ENCODE peak calls at places on chromosomes 7 and 10, in eight cellular contexts. N is GM12865, L is GM20000, H is dorsolateral prefrontal cortex, I is psoas muscle, D is progenitor cell of endocrine pancreas, P is astrocyte of the spinal cord, C is brain microvascular endothelial cell. G is an unnamed sample.

GRCh38 chr7:108456845-108457540 is 757 bp upstream of the NRCAM start:
- DNase-seq in P (no peak), N (no peak), L (no peak), C (no peak), I (no peak), D (no peak), H (no peak), G (no peak)

GRCh38 chr10:101050206-101051069 is 11.4 kb upstream of the KAZALD1 start:
- DNase-seq in P (peak), I (peak), C (peak), D (peak), N (peak), H (no peak), L (peak), G (peak)

GRCh38 chr7:133829336-133829897 is 297.7 kb upstream of the LRGUK start:
- DNase-seq in D (no peak), I (no peak), H (no peak), P (peak), L (no peak), N (no peak), C (peak), G (peak)

GRCh38 chr7:90951986-90952648 is 312.1 kb upstream of the FZD1 start:
- DNase-seq in L (no peak), N (no peak), D (no peak), H (no peak), I (no peak), C (no peak), P (no peak), G (no peak)

GRCh38 chr10:27285093-27285492 is 44.5 kb upstream of the ACBD5 start:
- DNase-seq in D (no peak), H (no peak), N (peak), P (peak), C (no peak), I (no peak), L (no peak), G (no peak)

GRCh38 chr7:134368851-134369533 is 52.3 kb upstream of the SLC35B4 start:
- DNase-seq in N (no peak), C (peak), P (peak), L (no peak), I (no peak), D (no peak), H (no peak), G (no peak)

GRCh38 chr10:78552261-78552811 is 516.4 kb upstream of the ZMIZ1 start:
- DNase-seq in D (no peak), P (peak), C (peak), I (peak), H (peak), L (no peak), N (no peak), G (no peak)

GRCh38 chr7:84923348-84923747 is 263.5 kb downstream of the SEMA3D start:
- DNase-seq in C (no peak), P (no peak), L (no peak), H (no peak), N (no peak), I (no peak), D (no peak), G (no peak)

GRCh38 chr7:45892407-45893035 is 4.2 kb downstream of the IGFBP1 start:
- DNase-seq in N (no peak), P (no peak), L (no peak), H (no peak), I (no peak), C (no peak), D (no peak), G (no peak)

GRCh38 chr10:49152663-49153062 is 18.8 kb upstream of the FAM170B start:
- DNase-seq in D (no peak), H (no peak), N (no peak), I (no peak), C (no peak), L (no peak), P (no peak), G (no peak)
- TF ChIP-seq CTCF in D (no peak), H (no peak), N (no peak), I (no peak), C (no peak), L (no peak), P (no peak), G (no peak)

GRCh38 chr7:103989785-103990775 is 622 bp upstream of the RELN start:
- DNase-seq in C (peak), N (peak), P (peak), H (no peak), D (peak), L (peak), I (no peak), G (peak)
- TF ChIP-seq CTCF in C (peak), N (no peak), P (peak), H (no peak), D (peak), L (no peak), I (no peak), G (no peak)

GRCh38 chr10:104640339-104641149 is 546 bp upstream of the SORCS3 start:
- DNase-seq in C (no peak), H (no peak), I (no peak), D (no peak), L (no peak), P (peak), N (no peak), G (peak)

GRCh38 chr10:104643023-104643663 is 2.1 kb downstream of the SORCS3 start:
- DNase-seq in C (no peak), H (no peak), D (no peak), P (no peak), N (no peak), I (no peak), L (no peak), G (no peak)

GRCh38 chr10:104642001-104642270 is 846 bp downstream of the SORCS3 start:
- DNase-seq in N (no peak), D (no peak), C (no peak), P (no peak), L (no peak), H (no peak), I (no peak), G (peak)

GRCh38 chr10:104641150-104642000 is at the start of gene SORCS3:
- DNase-seq in L (peak), H (no peak), N (no peak), D (no peak), C (no peak), I (no peak), P (peak), G (peak)

DNA sequence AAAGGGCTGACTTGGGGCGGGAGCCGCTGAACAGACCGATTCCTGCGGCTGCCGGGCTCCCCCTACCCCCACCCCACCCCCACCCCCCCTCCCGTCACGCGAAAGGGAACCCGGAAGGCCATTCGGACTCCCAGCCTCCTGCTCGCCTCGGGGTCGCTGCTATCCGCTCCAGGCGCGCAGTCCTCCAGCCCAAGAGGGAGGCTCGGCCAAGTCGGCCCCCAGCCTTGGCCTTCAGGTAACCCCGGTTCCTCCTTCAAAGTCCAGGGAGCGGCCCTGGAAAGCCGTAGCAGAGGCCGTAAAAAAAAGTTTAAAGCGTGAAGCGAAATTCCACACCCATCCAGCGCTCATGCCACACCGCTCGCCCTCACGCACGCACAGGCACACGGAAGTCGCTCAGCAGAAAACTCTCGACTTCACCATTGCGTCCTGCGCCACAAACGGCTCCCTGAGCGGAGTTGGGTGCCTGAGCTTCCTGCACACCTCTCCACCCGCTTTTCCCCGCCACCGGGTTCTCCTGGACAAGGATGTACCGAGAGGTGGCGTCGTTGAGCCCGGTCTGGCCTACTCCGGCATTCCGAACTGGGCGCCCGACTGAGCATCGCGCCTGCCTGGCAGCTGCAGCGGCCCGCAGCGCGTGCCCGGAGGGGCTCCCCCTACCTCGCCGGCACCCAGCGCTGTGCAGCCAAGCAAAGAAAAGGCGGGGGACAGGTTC is 1.4 kb downstream of the SORCS3 start:
- DNase-seq in L (peak), N (peak), D (peak), H (peak), I (no peak), P (peak), C (no peak), G (peak)
- TF ChIP-seq CTCF in L (no peak), N (peak), D (peak), H (peak), I (no peak), P (peak), C (peak), G (peak)

DNA sequence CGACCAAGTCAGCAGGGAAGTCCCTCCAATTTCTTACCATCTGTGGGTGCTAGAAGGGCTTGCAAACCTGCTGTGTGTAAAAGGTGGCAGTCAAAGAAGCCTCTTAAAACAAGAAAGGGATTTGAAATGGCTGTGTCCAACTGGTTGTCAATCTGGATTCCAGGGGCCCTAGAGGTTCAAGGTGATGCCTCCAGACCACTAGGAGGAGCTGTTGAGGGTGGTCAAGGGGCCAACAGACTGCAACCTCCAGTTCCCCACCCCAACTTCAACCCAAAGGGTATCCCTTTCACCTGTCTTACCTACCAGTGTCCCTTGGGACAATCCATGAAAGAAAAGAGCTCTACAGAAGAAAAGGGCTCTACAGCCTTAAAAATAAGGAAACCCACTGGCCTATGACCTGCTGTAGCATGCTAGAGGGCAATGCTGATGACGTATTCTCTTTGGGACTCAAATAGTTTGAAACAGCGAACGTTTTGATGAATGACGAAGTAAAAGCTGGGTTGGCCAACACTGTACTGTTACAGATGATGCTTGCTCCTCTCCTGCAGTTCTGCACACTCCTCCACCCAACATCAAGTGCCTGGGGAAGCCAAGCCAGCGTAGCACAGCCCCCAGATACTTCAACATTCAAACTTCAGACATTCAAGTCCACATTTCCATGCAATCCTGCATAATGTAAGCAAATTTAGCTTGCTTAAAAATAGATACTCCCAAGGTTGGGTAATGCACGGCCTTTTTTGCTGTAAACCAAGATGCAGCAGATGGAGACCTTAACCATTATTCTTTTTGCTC is 46.0 kb upstream of the WDR11 start:
- DNase-seq in P (no peak), I (no peak), H (no peak), C (no peak), L (no peak), D (no peak), N (no peak), G (no peak)
- TF ChIP-seq CTCF in P (no peak), I (no peak), H (no peak), C (no peak), L (no peak), D (peak), N (peak), G (peak)

DNA sequence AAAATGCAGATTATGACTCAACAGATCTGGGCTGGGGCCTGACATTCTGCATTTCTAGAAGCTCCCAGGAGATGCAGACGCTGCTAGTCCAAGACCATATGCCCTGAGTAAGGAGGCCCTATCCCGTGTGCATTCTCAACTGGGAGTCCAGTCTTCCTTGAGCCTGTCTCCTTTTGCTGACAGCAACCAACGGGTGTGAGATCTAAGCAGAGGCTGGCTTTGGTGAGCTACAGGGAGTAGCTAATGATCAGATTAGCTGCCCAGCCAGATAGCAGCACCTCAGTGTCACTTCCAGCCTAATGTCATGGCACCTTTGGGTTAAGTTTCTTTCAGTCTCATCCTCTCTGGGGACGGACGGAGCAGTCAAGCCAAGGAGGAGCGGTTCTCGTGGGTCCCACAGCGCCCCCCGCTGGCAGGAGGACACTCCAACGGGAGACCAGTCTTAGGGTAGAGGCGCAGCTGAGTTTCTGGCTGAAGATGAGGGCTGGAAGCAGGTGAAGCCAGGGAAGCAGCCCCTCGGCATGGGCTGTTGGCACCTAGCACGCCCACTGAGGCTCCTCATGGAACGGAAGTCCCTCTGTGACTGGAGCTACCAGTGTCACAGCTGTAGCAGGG is 154.0 kb downstream of the CCDC3 start:
- DNase-seq in L (no peak), I (no peak), P (no peak), H (no peak), N (peak), C (no peak), D (no peak), G (peak)
- TF ChIP-seq CTCF in L (peak), I (no peak), P (peak), H (no peak), N (peak), C (peak), D (peak), G (peak)

GRCh38 chr10:6275022-6275997 is 72.6 kb downstream of the PFKFB3 start:
- DNase-seq in N (peak), P (peak), D (no peak), C (peak), H (peak), L (peak), I (peak), G (peak)
- TF ChIP-seq CTCF in N (no peak), P (peak), D (no peak), C (peak), H (no peak), L (no peak), I (no peak), G (no peak)

GRCh38 chr10:21078410-21079329 is 181.6 kb upstream of the NEBL start:
- DNase-seq in H (peak), D (peak), L (peak), P (peak), I (peak), N (peak), C (peak), G (peak)
- TF ChIP-seq CTCF in H (peak), D (peak), L (peak), P (peak), I (peak), N (peak), C (peak), G (peak)

GRCh38 chr7:112047421-112047820 is 158.8 kb downstream of the DOCK4 start:
- DNase-seq in I (no peak), L (no peak), C (no peak), P (no peak), D (no peak), N (no peak), H (no peak), G (no peak)
- TF ChIP-seq CTCF in I (no peak), L (no peak), C (no peak), P (no peak), D (no peak), N (no peak), H (no peak), G (no peak)

GRCh38 chr7:20742913-20743312 is 43.8 kb downstream of the SP8 start:
- DNase-seq in L (no peak), I (no peak), N (no peak), H (no peak), D (no peak), C (no peak), P (no peak), G (no peak)

GRCh38 chr7:20741801-20742200 is 44.9 kb downstream of the SP8 start:
- DNase-seq in D (no peak), P (no peak), H (no peak), C (no peak), L (no peak), I (no peak), N (no peak), G (no peak)

GRCh38 chr7:20748853-20749252 is 37.8 kb downstream of the SP8 start:
- DNase-seq in P (no peak), L (no peak), N (no peak), I (no peak), C (no peak), H (no peak), D (no peak), G (no peak)

GRCh38 chr7:20745716-20746115 is 41.0 kb downstream of the SP8 start:
- DNase-seq in N (no peak), I (no peak), P (no peak), H (no peak), L (no peak), D (no peak), C (no peak), G (peak)

GRCh38 chr7:20744913-20745587 is 41.6 kb downstream of the SP8 start:
- DNase-seq in I (no peak), C (no peak), N (no peak), D (no peak), P (peak), H (no peak), L (no peak), G (no peak)
- TF ChIP-seq CTCF in I (no peak), C (no peak), N (no peak), D (peak), P (no peak), H (no peak), L (no peak), G (no peak)

G was measured in nephron progenitor cell.